ENCODE peak calls at places on chromosomes 4 and X, in five cellular contexts. R is CD8-positive, alpha-beta T cell; X is breast epithelium; I is astrocyte; N is tibial artery. O is an unnamed sample.

GRCh38 chr4:186241616-186242015 is 14.3 kb downstream of the KLKB1 start:
- DNase-seq in R (no peak), X (no peak), I (no peak), N (no peak), O (no peak)

GRCh38 chr4:6806924-6807676 is 24.6 kb downstream of the KIAA0232 start:
- DNase-seq in R (no peak), X (no peak), I (no peak), N (no peak), O (no peak)

GRCh38 chrX:17788439-17788838 is 51.1 kb downstream of the SCML1 start:
- DNase-seq in R (peak; percentile 41), X (peak; percentile 30), I (peak; percentile 2), N (no peak), O (peak; percentile 29)

GRCh38 chrX:18855919-18856644 is 127.8 kb downstream of the PHKA2 start:
- DNase-seq in R (no peak), X (no peak), I (peak; percentile 75), N (no peak), O (no peak)

GRCh38 chrX:131305926-131306325 is 16.8 kb upstream of the IGSF1 start:
- DNase-seq in R (no peak), X (no peak), I (no peak), N (no peak), O (no peak)

GRCh38 chr4:22420291-22420690 is 95.6 kb downstream of the ADGRA3 start:
- DNase-seq in R (no peak), X (no peak), I (no peak), N (no peak), O (no peak)

GRCh38 chrX:13581554-13581953 is 12.2 kb downstream of the EGFL6 start:
- DNase-seq in R (no peak), X (no peak), I (no peak), N (no peak), O (no peak)

GRCh38 chr4:152478456-152479237 is 57.2 kb downstream of the FBXW7 start:
- DNase-seq in R (no peak), X (no peak), I (peak; percentile 31), N (no peak), O (no peak)

GRCh38 chr4:630661-631060 is 5.3 kb downstream of the PDE6B start:
- DNase-seq in R (no peak), X (no peak), I (no peak), N (no peak), O (no peak)

GRCh38 chr4:163493643-163494359 is 689 bp upstream of the TMA16 start:
- DNase-seq in R (no peak), X (no peak), I (no peak), N (peak; percentile 41), O (no peak)

GRCh38 chrX:97215166-97215565 is 331.5 kb downstream of the RPA4 start:
- DNase-seq in R (no peak), X (no peak), I (peak; percentile 16), N (no peak), O (no peak)

GRCh38 chr4:91113130-91113706 is 986.0 kb downstream of the CCSER1 start:
- DNase-seq in R (no peak), X (no peak), I (peak; percentile 8), N (no peak), O (no peak)
- TF ChIP-seq CTCF in R (no peak), X (no peak), I (peak; percentile 56), N (no peak), O (peak; percentile 76)

GRCh38 chrX:101359966-101360365 is 11.4 kb upstream of the TIMM8A start:
- DNase-seq in R (no peak), X (no peak), I (no peak), N (no peak), O (no peak)

GRCh38 chrX:101362116-101362515 is 13.6 kb upstream of the TIMM8A start:
- DNase-seq in R (no peak), X (no peak), I (no peak), N (no peak), O (no peak)

GRCh38 chrX:101362757-101363156 is 14.2 kb upstream of the TIMM8A start:
- DNase-seq in R (no peak), X (no peak), I (no peak), N (no peak), O (no peak)

GRCh38 chrX:101357166-101357795 is 8.7 kb upstream of the TIMM8A start:
- DNase-seq in R (no peak), X (no peak), I (no peak), N (no peak), O (no peak)
- TF ChIP-seq CTCF in R (no peak), X (no peak), I (no peak), N (no peak), O (peak; percentile 12)

GRCh38 chr4:76674995-76675394 is 222.9 kb downstream of the SOWAHB start:
- DNase-seq in R (no peak), X (no peak), I (no peak), N (no peak), O (no peak)
- TF ChIP-seq CTCF in R (no peak), X (no peak), I (no peak), N (no peak), O (no peak)

DNA sequence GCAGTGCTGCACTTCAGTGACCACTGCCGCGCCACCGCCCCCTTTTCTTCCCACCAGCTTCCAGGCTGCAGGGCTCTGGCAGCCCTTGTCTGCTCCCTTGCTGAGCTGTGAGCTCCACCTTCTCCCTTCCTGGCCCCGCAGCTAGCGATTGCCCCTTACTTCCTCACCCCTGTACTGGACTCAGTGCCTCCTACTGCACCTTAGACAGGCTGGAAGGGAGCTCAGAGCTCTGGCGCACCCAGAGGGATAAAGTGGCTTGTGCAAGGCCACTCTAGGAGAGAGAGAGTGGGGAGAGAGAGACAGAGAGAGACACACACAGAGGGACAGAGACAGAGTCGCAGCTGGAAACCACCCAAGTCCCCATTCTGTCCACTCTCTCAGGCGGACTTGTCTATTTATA is 6.0 kb downstream of the RASL11B start:
- DNase-seq in R (no peak), X (no peak), I (no peak), N (peak; percentile 32), O (no peak)
- TF ChIP-seq CTCF in R (no peak), X (no peak), I (no peak), N (no peak), O (no peak)

GRCh38 chrX:49029876-49030275 is 13.3 kb downstream of the TFE3 start:
- DNase-seq in R (no peak), X (no peak), I (no peak), N (no peak), O (no peak)

DNA sequence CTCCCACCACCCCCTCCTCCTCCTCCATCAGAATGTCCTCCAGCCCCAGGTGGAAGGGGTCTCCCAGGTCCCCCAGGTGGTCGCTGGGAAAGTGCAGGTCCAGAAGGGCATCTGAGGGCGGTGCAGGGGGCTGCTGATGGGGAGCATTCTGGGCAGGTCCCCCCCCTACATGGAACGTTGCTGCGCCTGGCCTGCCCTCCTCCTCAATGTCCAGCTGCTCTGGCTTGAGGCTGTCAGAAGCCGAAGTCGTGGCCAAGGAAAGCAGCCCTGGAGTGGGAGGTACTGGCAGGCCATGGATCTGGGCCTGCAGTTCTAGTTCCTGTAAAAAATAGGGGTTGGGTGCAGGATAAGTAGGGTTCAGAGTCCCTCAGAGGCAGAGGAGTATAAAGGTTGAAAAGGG is 12.9 kb downstream of the TFE3 start:
- DNase-seq in R (no peak), X (no peak), I (no peak), N (no peak), O (no peak)
- TF ChIP-seq CTCF in R (no peak), X (no peak), I (no peak), N (no peak), O (no peak)